ENCODE peak calls at places on chromosomes 6 and 20, in five cellular contexts. O is nephron progenitor cell, V is brain microvascular endothelial cell, F is tibial nerve, D is astrocyte of the spinal cord. R is an unnamed sample.
A peak's percentile ranks its signal among the peaks of the same experiment; 100 is the strongest.

GRCh38 chr20:20938599-20938998 is 167.6 kb downstream of the LINC00237 start:
- DNase-seq in O (no peak), V (no peak), F (no peak), D (no peak), R (no peak)

GRCh38 chr6:44064089-44064947 is 62.9 kb downstream of the MRPL14 start:
- DNase-seq in O (no peak), V (peak; percentile 99), F (peak; percentile 70), D (peak; percentile 95), R (no peak)

GRCh38 chr20:44491635-44492395 is 16.1 kb downstream of the TTPAL start:
- DNase-seq in O (no peak), V (peak; percentile 67), F (peak; percentile 51), D (peak; percentile 42), R (no peak)

GRCh38 chr20:62593616-62594015 is 48.7 kb upstream of the SLCO4A1 start:
- DNase-seq in O (no peak), V (no peak), F (no peak), D (no peak), R (no peak)

GRCh38 chr6:130783416-130784107 is 43.6 kb upstream of the SMLR1 start:
- DNase-seq in O (no peak), V (no peak), F (no peak), D (no peak), R (no peak)

GRCh38 chr6:170444056-170444505 is 109.0 kb downstream of the PSMB1 start:
- DNase-seq in O (no peak), V (no peak), F (no peak), D (no peak), R (peak; percentile 38)

GRCh38 chr6:39251406-39251805 is 22.1 kb upstream of the KCNK5 start:
- DNase-seq in O (no peak), V (no peak), F (no peak), D (no peak), R (no peak)

GRCh38 chr6:142408409-142408808 is 106.6 kb downstream of the ADGRG6 start:
- DNase-seq in O (no peak), V (no peak), F (no peak), D (no peak), R (no peak)

GRCh38 chr20:20017852-20018245 is 687 bp downstream of the NAA20 start:
- DNase-seq in O (no peak), V (no peak), F (no peak), D (no peak), R (no peak)

GRCh38 chr20:6882911-6883310 is 115.4 kb downstream of the BMP2 start:
- DNase-seq in O (no peak), V (no peak), F (no peak), D (peak; percentile 69), R (no peak)

GRCh38 chr6:41846666-41847237 is 48.4 kb downstream of the USP49 start:
- DNase-seq in O (peak; percentile 55), V (peak; percentile 93), F (peak; percentile 76), D (peak; percentile 95), R (no peak)

GRCh38 chr6:164408868-164409267 is 900.5 kb downstream of the C6orf118 start:
- DNase-seq in O (no peak), V (no peak), F (no peak), D (no peak), R (no peak)

GRCh38 chr20:53028337-53029007 is 56.3 kb downstream of the TSHZ2 start:
- DNase-seq in O (no peak), V (no peak), F (no peak), D (no peak), R (no peak)

GRCh38 chr6:153130515-153131036 is 506 bp downstream of the RGS17 start:
- DNase-seq in O (peak; percentile 55), V (no peak), F (no peak), D (no peak), R (peak; percentile 20)

GRCh38 chr6:36839819-36840379 is 655 bp upstream of the CPNE5 start:
- DNase-seq in O (peak; percentile 72), V (no peak), F (no peak), D (no peak), R (peak; percentile 63)

GRCh38 chr20:22966787-22967464 is 68.2 kb upstream of the SSTR4 start:
- DNase-seq in O (no peak), V (no peak), F (no peak), D (no peak), R (no peak)

GRCh38 chr20:63006611-63007471 is at the start of gene BHLHE23:
- DNase-seq in O (peak; percentile 72), V (no peak), F (no peak), D (no peak), R (no peak)

GRCh38 chr6:27672113-27672799 is 199.4 kb upstream of the ZNF184 start:
- DNase-seq in O (peak; percentile 72), V (peak; percentile 93), F (no peak), D (peak; percentile 73), R (no peak)

GRCh38 chr6:128725271-128726233 is 157.4 kb upstream of the LAMA2 start:
- DNase-seq in O (peak; percentile 49), V (peak; percentile 34), F (peak; percentile 62), D (peak; percentile 49), R (no peak)

GRCh38 chr6:7811441-7811840 is 85.5 kb downstream of the BMP6 start:
- DNase-seq in O (no peak), V (no peak), F (no peak), D (no peak), R (no peak)

GRCh38 chr6:86685230-86685797 is 252.0 kb upstream of the HTR1E start:
- DNase-seq in O (no peak), V (no peak), F (no peak), D (no peak), R (no peak)

GRCh38 chr6:96811670-96812069 is 25.6 kb downstream of the GPR63 start:
- DNase-seq in O (no peak), V (no peak), F (no peak), D (no peak), R (no peak)

GRCh38 chr6:30265166-30265565 is 52.0 kb upstream of the TRIM26 start:
- DNase-seq in O (no peak), V (no peak), F (no peak), D (no peak), R (no peak)

GRCh38 chr6:129267028-129267427 is 384.1 kb downstream of the LAMA2 start:
- DNase-seq in O (no peak), V (no peak), F (no peak), D (no peak), R (no peak)

GRCh38 chr6:116010400-116011095 is 50.1 kb downstream of the FRK start:
- DNase-seq in O (peak; percentile 60), V (peak; percentile 73), F (peak; percentile 78), D (peak; percentile 83), R (peak; percentile 63)

GRCh38 chr6:85678602-85679444 is 36.1 kb upstream of the SYNCRIP start:
- DNase-seq in O (peak; percentile 95), V (peak; percentile 98), F (peak; percentile 99), D (peak; percentile 99), R (peak; percentile 99)

GRCh38 chr20:45508068-45508886 is 7.1 kb downstream of the SPINT3 start:
- DNase-seq in O (no peak), V (no peak), F (no peak), D (no peak), R (no peak)

GRCh38 chr6:56851104-56851503 is 103.8 kb upstream of the BEND6 start:
- DNase-seq in O (peak; percentile 10), V (peak; percentile 33), F (no peak), D (peak; percentile 62), R (no peak)

GRCh38 chr6:7479801-7480266 is 61.6 kb upstream of the DSP start:
- DNase-seq in O (no peak), V (no peak), F (peak; percentile 7), D (no peak), R (no peak)

GRCh38 chr6:143973097-143973979 is 34.7 kb downstream of the PLAGL1 start:
- DNase-seq in O (peak; percentile 39), V (no peak), F (no peak), D (no peak), R (no peak)
- TF ChIP-seq CTCF in O (no peak), V (no peak), F (no peak), D (no peak), R (no peak)

DNA sequence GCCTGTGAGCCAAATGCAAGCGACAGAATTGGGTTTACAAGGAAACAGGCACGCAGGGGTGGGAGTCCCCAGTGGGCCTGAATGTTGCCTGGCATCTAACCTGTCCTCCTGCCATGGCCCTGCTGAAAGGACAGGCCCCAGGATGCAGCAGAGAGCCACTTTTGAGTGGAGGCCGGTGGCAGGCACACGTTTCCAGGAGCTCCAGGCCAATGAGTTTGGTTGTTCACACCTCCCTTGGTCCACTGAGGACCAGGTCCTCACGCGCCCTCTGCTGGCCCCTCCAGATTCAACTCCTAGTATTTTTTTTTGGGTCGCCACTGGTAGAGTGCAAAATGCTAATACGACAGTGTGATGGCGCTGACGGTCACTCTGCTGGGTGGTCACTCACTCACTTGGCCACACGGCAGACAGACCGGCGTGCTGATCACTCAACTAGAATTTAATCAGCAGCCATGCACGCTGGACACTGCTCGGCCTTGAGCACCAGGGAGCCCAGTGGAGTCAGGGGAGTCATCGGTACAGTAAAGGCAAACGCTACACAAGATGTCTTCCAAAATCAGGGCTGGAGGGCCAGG is 81.7 kb upstream of the NFATC2 start:
- DNase-seq in O (peak; percentile 82), V (peak; percentile 67), F (peak; percentile 53), D (peak; percentile 69), R (peak; percentile 34)
- TF ChIP-seq CTCF in O (peak; percentile 73), V (peak; percentile 85), F (peak; percentile 61), D (peak; percentile 77), R (peak; percentile 57)

DNA sequence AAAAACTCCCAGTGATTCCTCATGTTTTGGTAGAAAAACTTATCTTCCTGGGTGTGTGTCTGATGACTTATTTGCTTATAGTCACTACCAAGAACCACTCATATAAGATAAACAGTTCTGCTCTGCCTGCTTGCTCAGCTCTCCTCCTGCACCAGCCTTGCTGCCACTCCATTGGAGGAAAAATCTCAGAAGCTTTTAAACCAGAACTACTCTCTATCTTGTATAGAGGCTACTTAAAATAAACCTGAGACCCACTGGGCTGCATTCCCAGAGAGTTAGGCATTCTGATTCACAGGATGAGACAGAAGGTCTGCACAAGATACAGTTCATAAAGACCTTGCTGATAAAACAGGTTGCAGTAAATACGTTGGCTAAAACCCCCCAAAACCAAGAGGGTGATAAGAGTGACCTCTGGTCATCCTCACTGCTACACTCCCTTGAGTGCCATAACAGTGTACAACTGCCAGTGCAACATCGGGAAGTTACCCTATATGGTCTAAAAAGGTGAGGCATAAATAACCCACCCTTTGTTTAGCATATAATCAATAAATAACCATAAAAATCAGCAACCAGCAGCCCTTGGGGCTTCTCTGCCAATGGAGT is 728.3 kb downstream of the EPHA7 start:
- DNase-seq in O (no peak), V (no peak), F (no peak), D (peak; percentile 22), R (no peak)
- TF ChIP-seq CTCF in O (no peak), V (no peak), F (no peak), D (no peak), R (no peak)

DNA sequence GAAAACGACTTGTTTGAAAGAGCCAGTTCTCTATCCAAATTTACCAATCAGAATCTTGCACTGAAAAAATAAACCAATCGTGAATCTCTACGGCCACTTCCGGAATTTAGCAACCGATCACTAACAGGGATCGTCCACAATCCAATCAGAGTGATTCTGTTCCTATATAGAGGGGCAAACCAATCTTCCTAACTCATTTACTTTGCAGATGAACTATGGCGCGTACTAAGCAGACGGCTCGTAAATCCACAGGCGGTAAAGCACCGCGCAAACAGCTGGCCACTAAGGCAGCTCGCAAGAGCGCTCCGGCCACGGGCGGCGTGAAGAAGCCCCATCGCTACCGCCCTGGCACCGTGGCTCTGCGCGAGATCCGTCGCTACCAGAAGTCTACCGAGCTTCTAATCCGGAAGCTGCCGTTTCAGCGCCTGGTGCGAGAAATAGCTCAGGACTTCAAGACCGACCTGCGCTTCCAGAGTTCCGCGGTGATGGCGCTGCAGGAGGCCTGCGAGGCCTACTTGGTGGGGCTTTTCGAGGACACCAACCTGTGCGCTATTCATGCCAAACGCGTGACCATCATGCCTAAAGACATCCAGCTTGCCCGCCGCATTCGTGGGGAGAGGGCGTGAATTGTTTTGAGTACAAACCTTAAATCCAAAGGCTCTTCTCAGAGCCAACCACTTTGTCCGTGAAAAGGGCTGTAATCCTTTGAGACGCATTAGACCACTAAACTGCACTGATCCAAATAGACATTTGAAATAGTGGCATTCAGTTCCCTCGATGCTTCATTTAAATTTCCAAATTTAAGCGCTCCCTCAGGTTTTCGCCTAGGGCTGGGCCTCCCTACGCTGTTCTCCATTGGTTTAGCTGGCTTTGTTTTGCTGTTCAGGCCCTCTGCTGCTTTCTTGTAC is 138.0 kb downstream of the HFE start:
- DNase-seq in O (peak; percentile 68), V (peak; percentile 79), F (no peak), D (peak; percentile 96), R (no peak)
- TF ChIP-seq CTCF in O (peak; percentile 32), V (peak; percentile 54), F (no peak), D (peak; percentile 28), R (no peak)

R was measured in dorsolateral prefrontal cortex.